ENCODE peak calls at places on chromosomes 12 and 14, in nine cellular contexts. F, O, U, Q, N, L, K, E and B are unnamed samples.

GRCh38 chr14:34355584-34356266 is 106.3 kb downstream of the SPTSSA start:
- DNase-seq in F (no peak), O (no peak), U (peak), Q (no peak), N (no peak), L (no peak), K (peak), E (no peak), B (no peak)

GRCh38 chr14:99264691-99265090 is 7.3 kb downstream of the BCL11B start:
- DNase-seq in F (no peak), O (no peak), U (no peak), Q (no peak), N (no peak), L (no peak), K (no peak), E (no peak), B (no peak)

GRCh38 chr14:105294142-105294597 is 6.6 kb downstream of the BRF1 start:
- DNase-seq in F (no peak), O (no peak), U (peak), Q (no peak), N (no peak), L (peak), K (peak), E (no peak), B (no peak)

GRCh38 chr12:96197503-96198272 is 3.5 kb downstream of the ELK3 start:
- DNase-seq in F (peak), O (no peak), U (peak), Q (no peak), N (no peak), L (no peak), K (no peak), E (no peak), B (no peak)

GRCh38 chr12:9687228-9687627 is 17.7 kb downstream of the CLEC2D start:
- DNase-seq in F (no peak), O (no peak), U (peak), Q (no peak), N (no peak), L (no peak), K (no peak), E (no peak), B (peak)

GRCh38 chr14:104116544-104117340 is 21.6 kb upstream of the KIF26A start:
- DNase-seq in F (no peak), O (peak), U (no peak), Q (peak), N (no peak), L (no peak), K (no peak), E (peak), B (peak)

GRCh38 chr12:56687225-56688128 is 607 bp downstream of the PTGES3 start:
- DNase-seq in F (peak), O (peak), U (peak), Q (peak), N (peak), L (peak), K (no peak), E (peak), B (peak)

GRCh38 chr14:101813171-101813759 is 51.8 kb downstream of the PPP2R5C start:
- DNase-seq in F (no peak), O (no peak), U (no peak), Q (no peak), N (peak), L (no peak), K (no peak), E (no peak), B (no peak)

GRCh38 chr12:7090222-7090998 is 1.8 kb downstream of the C1R start:
- DNase-seq in F (no peak), O (no peak), U (no peak), Q (peak), N (peak), L (no peak), K (no peak), E (no peak), B (peak)

GRCh38 chr12:109434556-109434955 is 42.5 kb downstream of the KCTD10 start:
- DNase-seq in F (no peak), O (no peak), U (no peak), Q (no peak), N (no peak), L (no peak), K (no peak), E (no peak), B (no peak)

GRCh38 chr12:5189173-5189572 is 145.5 kb downstream of the KCNA5 start:
- DNase-seq in F (no peak), O (no peak), U (no peak), Q (no peak), N (no peak), L (no peak), K (no peak), E (no peak), B (no peak)

GRCh38 chr12:131139363-131140068 is 185.8 kb downstream of the ADGRD1 start:
- DNase-seq in F (no peak), O (no peak), U (no peak), Q (no peak), N (no peak), L (peak), K (no peak), E (no peak), B (no peak)

GRCh38 chr12:3127832-3128231 is 50.7 kb downstream of the TSPAN9 start:
- DNase-seq in F (no peak), O (no peak), U (peak), Q (no peak), N (no peak), L (no peak), K (no peak), E (no peak), B (no peak)

GRCh38 chr12:19850341-19851065 is 411.2 kb downstream of the AEBP2 start:
- DNase-seq in F (no peak), O (no peak), U (peak), Q (peak), N (no peak), L (no peak), K (no peak), E (no peak), B (no peak)

GRCh38 chr14:69877492-69877891 is 1.7 kb upstream of the SMOC1 start:
- DNase-seq in F (no peak), O (no peak), U (no peak), Q (no peak), N (no peak), L (no peak), K (peak), E (no peak), B (no peak)

GRCh38 chr12:39426636-39427245 is 16.2 kb downstream of the KIF21A start:
- DNase-seq in F (no peak), O (no peak), U (peak), Q (no peak), N (no peak), L (no peak), K (no peak), E (no peak), B (no peak)

GRCh38 chr12:132660047-132660446 is 27.1 kb downstream of the POLE start:
- DNase-seq in F (no peak), O (no peak), U (no peak), Q (peak), N (no peak), L (no peak), K (no peak), E (no peak), B (no peak)

DNA sequence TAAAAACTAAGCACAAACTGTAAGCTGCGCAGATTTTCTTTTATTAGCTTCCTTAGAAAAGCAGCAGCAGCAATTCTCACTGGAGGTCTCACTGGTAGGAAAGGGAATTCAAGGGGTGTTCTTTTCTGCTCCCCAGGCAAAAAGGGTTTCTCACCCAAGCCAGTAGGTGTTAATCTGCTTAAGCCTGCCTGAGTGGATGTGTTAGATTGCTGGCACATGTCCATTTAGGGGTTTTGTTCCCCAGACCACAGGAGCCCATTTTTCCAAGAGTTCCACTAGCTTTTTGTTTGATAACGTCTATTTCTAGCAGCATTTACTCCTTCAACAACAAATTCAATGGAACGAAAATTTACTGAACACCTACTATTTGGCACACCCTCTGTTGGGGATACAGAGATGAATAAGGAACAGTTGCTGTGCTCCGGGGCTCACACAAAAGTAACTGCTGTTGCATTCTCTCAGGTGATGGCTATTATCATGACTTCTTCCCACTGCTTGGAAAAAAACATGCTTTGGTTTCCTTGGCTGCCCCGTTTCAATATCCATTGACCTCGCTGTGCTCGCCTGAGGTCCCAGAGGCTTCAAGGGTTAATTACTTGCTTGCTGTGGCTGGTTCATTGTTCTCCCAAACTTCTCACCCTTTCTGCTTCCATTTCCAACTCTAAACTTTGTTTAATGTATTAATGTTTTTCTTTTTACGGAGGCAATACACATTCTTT is 31.1 kb upstream of the RIC8B start:
- DNase-seq in F (no peak), O (no peak), U (no peak), Q (no peak), N (no peak), L (no peak), K (no peak), E (no peak), B (no peak)
- H3K27ac ChIP-seq in F (no peak), O (no peak), U (no peak), Q (no peak), N (no peak), L (no peak), K (no peak), E (no peak), B (peak)

DNA sequence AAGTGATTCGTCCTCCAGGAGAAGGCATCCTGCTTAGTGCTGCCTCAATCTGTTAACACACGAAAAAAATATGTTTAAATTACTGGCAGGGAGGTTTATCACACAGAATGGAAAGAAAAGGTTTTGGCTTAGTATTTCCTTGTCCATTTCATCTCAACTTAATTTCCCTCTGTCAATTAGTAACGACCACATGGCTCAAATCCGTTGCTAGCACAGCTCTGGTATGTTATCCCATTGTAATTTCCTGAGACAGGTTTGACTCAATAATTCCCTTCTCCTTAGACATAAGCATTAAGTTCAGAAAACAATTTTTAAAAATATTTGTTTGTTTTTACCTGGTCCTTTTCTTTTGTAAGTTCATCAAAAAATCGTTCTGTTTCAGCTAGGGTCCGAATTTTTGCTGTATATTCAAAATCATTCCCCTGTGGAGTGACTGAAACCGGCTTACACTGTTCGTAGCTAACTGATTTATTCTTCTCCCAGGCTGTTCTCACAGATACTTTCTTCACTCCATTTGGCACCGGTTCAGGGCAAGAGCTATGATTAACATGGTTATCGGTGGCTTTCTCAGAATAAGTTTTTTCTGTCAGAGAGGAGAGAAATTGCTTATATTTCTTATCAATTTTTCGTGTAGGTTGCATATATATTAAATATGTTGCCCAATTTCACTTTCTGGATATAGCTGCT is 10.1 kb upstream of the PITPNM2 start:
- DNase-seq in F (no peak), O (no peak), U (no peak), Q (no peak), N (no peak), L (no peak), K (no peak), E (no peak), B (no peak)
- H3K4me3 ChIP-seq in F (no peak), O (no peak), U (no peak), Q (no peak), N (no peak), L (no peak), K (no peak), E (no peak), B (no peak)

GRCh38 chr12:119500209-119500608 is 93.4 kb upstream of the TMEM233 start:
- DNase-seq in F (no peak), O (no peak), U (no peak), Q (no peak), N (no peak), L (no peak), K (no peak), E (no peak), B (no peak)
- TF ChIP-seq CTCF in F (no peak), O (no peak), U (no peak), Q (no peak), N (no peak), L (no peak), K (peak), E (no peak), B (peak)

GRCh38 chr12:119148049-119148448 is 30.7 kb upstream of the HSPB8 start:
- DNase-seq in F (no peak), O (no peak), U (no peak), Q (no peak), N (no peak), L (no peak), K (no peak), E (no peak), B (no peak)
- H3K27ac ChIP-seq in F (no peak), O (peak), U (no peak), Q (no peak), N (no peak), L (no peak), K (no peak), E (no peak), B (no peak)

GRCh38 chr12:49566361-49566760 is 1.6 kb downstream of the MCRS1 start:
- DNase-seq in F (no peak), O (no peak), U (no peak), Q (no peak), N (no peak), L (no peak), K (no peak), E (no peak), B (no peak)
- H3K4me3 ChIP-seq in F (no peak), O (no peak), U (no peak), Q (no peak), N (peak), L (no peak), K (no peak), E (no peak), B (peak)

GRCh38 chr12:74602881-74603523 is 65.4 kb downstream of the ATXN7L3B start:
- DNase-seq in F (no peak), O (no peak), U (no peak), Q (no peak), N (no peak), L (no peak), K (no peak), E (no peak), B (no peak)

GRCh38 chr12:74599932-74600331 is 62.3 kb downstream of the ATXN7L3B start:
- DNase-seq in F (no peak), O (no peak), U (no peak), Q (no peak), N (no peak), L (no peak), K (no peak), E (no peak), B (no peak)

GRCh38 chr12:74598819-74599218 is 61.2 kb downstream of the ATXN7L3B start:
- DNase-seq in F (no peak), O (no peak), U (peak), Q (no peak), N (no peak), L (no peak), K (no peak), E (no peak), B (no peak)
- TF ChIP-seq CTCF in F (no peak), O (no peak), U (no peak), Q (no peak), N (no peak), L (no peak), K (no peak), E (no peak), B (no peak)